ENCODE peak calls at places on chromosomes 5 and 9, in nine cellular contexts. C, G, R, B, H, I, F, E and V are unnamed samples.

GRCh38 chr9:136046555-136046921 is 48.6 kb downstream of the NACC2 start:
- DNase-seq in G (no peak), B (no peak), I (no peak), R (no peak), F (no peak), H (no peak), E (no peak), C (no peak), V (no peak)

GRCh38 chr5:138770977-138771376 is 17.8 kb downstream of the CTNNA1 start:
- DNase-seq in G (no peak), R (no peak), H (no peak), I (no peak), C (no peak), B (no peak), F (no peak), E (no peak), V (no peak)

GRCh38 chr5:145976431-145977155 is 40.2 kb downstream of the SH3RF2 start:
- DNase-seq in R (no peak), E (no peak), C (no peak), F (no peak), I (no peak), B (peak; percentile 44), G (no peak), H (no peak), V (no peak)

GRCh38 chr5:154494036-154494435 is 16.0 kb upstream of the HAND1 start:
- DNase-seq in C (no peak), H (no peak), R (no peak), F (no peak), I (no peak), B (no peak), E (no peak), G (no peak), V (no peak)

GRCh38 chr5:135372654-135373381 is 26.2 kb downstream of the MACROH2A1 start:
- DNase-seq in H (no peak), B (no peak), R (no peak), I (no peak), E (no peak), F (no peak), G (no peak), C (no peak), V (no peak)

GRCh38 chr9:13500034-13500433 is 220.5 kb upstream of the MPDZ start:
- DNase-seq in R (no peak), F (no peak), E (no peak), I (no peak), B (no peak), C (no peak), H (no peak), G (no peak), V (no peak)

GRCh38 chr5:147628054-147628895 is 118.4 kb upstream of the DPYSL3 start:
- DNase-seq in I (peak; percentile 83), R (peak; percentile 93), C (no peak), B (peak; percentile 61), G (no peak), F (peak; percentile 44), E (peak; percentile 74), H (no peak), V (peak; percentile 75)

GRCh38 chr5:87120518-87121314 is 147.0 kb upstream of the RASA1 start:
- DNase-seq in G (no peak), R (no peak), F (no peak), I (no peak), E (no peak), B (peak; percentile 24), H (no peak), C (no peak), V (no peak)

GRCh38 chr9:114847492-114848417 is 41.9 kb upstream of the TNFSF15 start:
- DNase-seq in B (no peak), F (no peak), C (no peak), R (no peak), I (no peak), G (no peak), H (no peak), E (no peak), V (no peak)

GRCh38 chr5:109324941-109325340 is 84.8 kb downstream of the PJA2 start:
- DNase-seq in C (no peak), G (no peak), R (no peak), E (no peak), I (no peak), H (no peak), F (no peak), B (no peak), V (no peak)
- H3K4me1 ChIP-seq in C (no peaks in the 10 kb centered on the region), G (peaks cover 2% of the 10 kb centered on the region), R (no peaks in the 10 kb centered on the region), E (no peaks in the 10 kb centered on the region), I (no peaks in the 10 kb centered on the region), H (no peaks in the 10 kb centered on the region), F (peaks cover 16% of the 10 kb centered on the region), B (no peaks in the 10 kb centered on the region), V (no peaks in the 10 kb centered on the region)

DNA sequence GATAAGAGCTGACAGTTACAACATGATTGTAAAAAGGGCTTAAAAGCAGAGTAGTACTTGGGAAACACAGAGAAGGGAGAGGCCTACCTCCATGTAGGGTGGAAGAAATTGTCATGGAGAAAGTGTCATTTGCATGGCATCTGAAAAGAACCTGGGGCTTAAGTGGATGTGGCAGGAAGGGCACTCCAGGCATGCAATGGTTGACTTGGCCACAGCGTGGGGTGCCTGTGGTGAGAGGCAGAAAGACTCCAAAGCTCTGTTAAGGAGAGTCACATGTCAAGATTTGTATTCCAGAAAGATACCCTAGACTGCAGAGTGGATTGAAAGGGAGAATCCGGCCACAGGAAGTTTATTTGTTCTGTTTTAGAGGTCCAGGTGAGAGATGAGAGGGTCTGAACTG is 2.4 kb downstream of the POLR3G start:
- DNase-seq in H (no peak), I (peak; percentile 21), R (peak; percentile 85), G (no peak), C (no peak), E (peak; percentile 85), F (no peak), B (no peak), V (no peak)
- TF ChIP-seq CTCF in H (no peak), I (no peak), R (no peak), G (no peak), C (no peak), E (peak; percentile 41), F (no peak), B (no peak), V (no peak)

GRCh38 chr5:116441223-116441622 is 133.4 kb downstream of the SEMA6A start:
- DNase-seq in H (no peak), G (no peak), C (no peak), I (no peak), F (no peak), B (no peak), E (peak; percentile 68), R (peak; percentile 69), V (no peak)
- H3K4me1 ChIP-seq in H (no peaks in the 10 kb centered on the region), G (peaks cover 9% of the 10 kb centered on the region), C (peaks cover 22% of the 10 kb centered on the region), I (no peaks in the 10 kb centered on the region), F (no peaks in the 10 kb centered on the region), B (no peaks in the 10 kb centered on the region), E (peaks cover 5% of the 10 kb centered on the region), R (peaks cover 77% of the 10 kb centered on the region), V (no peaks in the 10 kb centered on the region)

GRCh38 chr5:141849371-141850182 is 28.6 kb downstream of the PCDH1 start:
- DNase-seq in I (peak; percentile 88), E (peak; percentile 93), C (peak; percentile 93), R (peak; percentile 97), G (peak; percentile 98), H (peak; percentile 71), F (peak; percentile 85), B (peak; percentile 76), V (peak; percentile 97)
- TF ChIP-seq CTCF in I (no peak), E (peak; percentile 22), C (no peak), R (peak; percentile 26), G (no peak), H (no peak), F (peak; percentile 9), B (no peak), V (no peak)

GRCh38 chr9:19162026-19162366 is 34.7 kb upstream of the PLIN2 start:
- DNase-seq in R (no peak), F (no peak), G (no peak), B (no peak), H (no peak), C (no peak), E (no peak), I (no peak), V (no peak)
- H3K4me1 ChIP-seq in R (peaks cover 4% of the 10 kb centered on the region), F (no peaks in the 10 kb centered on the region), G (no peaks in the 10 kb centered on the region), B (peaks cover 28% of the 10 kb centered on the region), H (peaks cover 5% of the 10 kb centered on the region), C (peaks cover 20% of the 10 kb centered on the region), E (peaks cover 2% of the 10 kb centered on the region), I (no peaks in the 10 kb centered on the region), V (no peaks in the 10 kb centered on the region)

DNA sequence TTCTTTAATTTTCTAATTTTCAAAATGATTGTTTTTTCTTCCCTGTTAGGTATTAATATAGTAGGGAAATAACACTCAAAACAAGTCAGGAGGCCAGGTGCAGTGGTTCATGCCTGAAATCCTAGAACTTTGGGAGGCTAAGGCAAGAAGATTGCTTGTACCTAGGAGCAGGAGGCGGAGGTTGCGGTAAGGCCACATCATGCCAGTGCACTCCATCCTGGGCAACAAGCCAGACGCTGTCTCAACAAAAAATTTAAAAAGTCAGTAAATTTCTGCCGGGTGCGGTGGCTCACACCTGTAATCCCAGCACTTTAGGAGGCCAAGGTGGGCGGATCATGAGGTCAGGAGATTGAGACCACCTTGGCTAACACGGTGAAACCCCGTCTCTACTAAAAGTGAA is 10.2 kb upstream of the CDK7 start:
- DNase-seq in I (no peak), R (no peak), E (no peak), H (no peak), G (no peak), C (peak; percentile 56), F (no peak), B (no peak), V (no peak)
- TF ChIP-seq CTCF in I (no peak), R (no peak), E (no peak), H (no peak), G (no peak), C (no peak), F (no peak), B (no peak), V (no peak)

DNA sequence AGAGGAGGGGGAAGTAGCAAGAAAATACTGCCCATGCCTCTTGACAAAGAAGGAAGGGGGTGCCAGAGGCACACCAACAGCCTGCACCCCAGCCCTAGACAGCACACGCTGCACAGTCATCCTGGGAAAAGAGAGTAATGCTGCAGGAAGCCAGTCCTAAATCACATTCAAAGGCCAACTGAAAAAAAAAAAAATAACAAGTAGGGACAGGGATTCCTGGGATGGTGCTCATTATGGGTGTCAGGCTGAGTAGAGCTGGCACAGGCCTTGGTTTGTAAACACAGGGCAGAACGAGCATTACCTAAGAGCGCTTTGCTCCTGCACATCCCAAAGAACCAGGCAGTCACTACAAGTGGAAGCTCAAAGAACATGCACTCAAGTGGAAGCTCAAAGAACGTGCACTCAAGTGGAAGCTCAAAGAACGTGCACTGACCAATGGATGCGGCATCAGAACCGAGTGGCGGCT is 7.8 kb downstream of the RAPGEF1 start:
- DNase-seq in G (peak; percentile 48), R (no peak), E (no peak), C (peak; percentile 46), F (no peak), H (no peak), B (no peak), I (no peak), V (no peak)
- H3K4me1 ChIP-seq in G (peaks cover 62% of the 10 kb centered on the region), R (peaks cover 55% of the 10 kb centered on the region), E (peaks cover 6% of the 10 kb centered on the region), C (peaks cover 97% of the 10 kb centered on the region), F (peaks cover 13% of the 10 kb centered on the region), H (peaks cover 13% of the 10 kb centered on the region), B (peaks cover 86% of the 10 kb centered on the region), I (peaks cover 18% of the 10 kb centered on the region), V (peaks cover 38% of the 10 kb centered on the region)